ENCODE peak calls at places on chromosomes 7 and 10, in ten cellular contexts. A, Z, S, R, L, X, O, U, Y and D are unnamed samples.
A peak's percentile ranks its signal among the peaks of the same experiment; 100 is the strongest.

GRCh38 chr7:116455009-116455408 is 44.5 kb upstream of the CAV2 start:
- DNase-seq in A (no peak), Z (no peak), S (no peak), R (no peak), L (no peak), X (no peak), O (no peak), U (peak; percentile 84), Y (no peak), D (no peak)

GRCh38 chr7:129739427-129739826 is 127.9 kb downstream of the NRF1 start:
- DNase-seq in A (peak; percentile 35), Z (no peak), S (no peak), R (no peak), L (no peak), X (no peak), O (peak; percentile 27), U (peak; percentile 84), Y (no peak), D (no peak)

GRCh38 chr10:82277591-82277990 is 402.6 kb downstream of the NRG3 start:
- DNase-seq in A (no peak), Z (no peak), S (no peak), R (no peak), L (no peak), X (no peak), O (no peak), U (no peak), Y (no peak), D (no peak)

GRCh38 chr10:101569838-101570763 is 18.0 kb downstream of the POLL start:
- DNase-seq in A (peak; percentile 88), Z (peak; percentile 81), S (peak; percentile 89), R (peak; percentile 91), L (peak; percentile 81), X (peak; percentile 57), O (peak; percentile 73), U (peak; percentile 59), Y (peak; percentile 83), D (peak; percentile 87)

GRCh38 chr7:29336851-29337627 is 142.5 kb downstream of the CHN2 start:
- DNase-seq in A (peak; percentile 63), Z (no peak), S (no peak), R (no peak), L (no peak), X (no peak), O (no peak), U (no peak), Y (no peak), D (no peak)

GRCh38 chr10:3874988-3875841 is 90.2 kb upstream of the KLF6 start:
- DNase-seq in A (no peak), Z (no peak), S (no peak), R (no peak), L (no peak), X (peak; percentile 17), O (no peak), U (no peak), Y (peak; percentile 71), D (no peak)

GRCh38 chr10:6164271-6165095 is 38.2 kb upstream of the PFKFB3 start:
- DNase-seq in A (no peak), Z (no peak), S (no peak), R (no peak), L (no peak), X (no peak), O (no peak), U (no peak), Y (no peak), D (no peak)

GRCh38 chr10:132452651-132453469 is 55.9 kb downstream of the PWWP2B start:
- DNase-seq in A (peak; percentile 97), Z (peak; percentile 83), S (peak; percentile 86), R (peak; percentile 98), L (peak; percentile 85), X (peak; percentile 65), O (peak; percentile 82), U (peak; percentile 81), Y (peak; percentile 88), D (peak; percentile 95)

GRCh38 chr10:27285093-27285492 is 44.5 kb upstream of the ACBD5 start:
- DNase-seq in A (peak; percentile 19), Z (no peak), S (peak; percentile 43), R (no peak), L (no peak), X (no peak), O (no peak), U (peak; percentile 45), Y (peak; percentile 40), D (no peak)

GRCh38 chr10:69088801-69089501 is 1.0 kb downstream of the SRGN start:
- DNase-seq in A (no peak), Z (no peak), S (no peak), R (no peak), L (no peak), X (no peak), O (no peak), U (peak; percentile 98), Y (peak; percentile 89), D (no peak)

GRCh38 chr10:15084502-15084922 is 4.1 kb downstream of the ACBD7 start:
- DNase-seq in A (peak; percentile 61), Z (peak; percentile 26), S (peak; percentile 82), R (no peak), L (no peak), X (peak; percentile 63), O (peak; percentile 68), U (peak; percentile 90), Y (peak; percentile 58), D (peak; percentile 49)

GRCh38 chr7:73831656-73832579 is 1.1 kb downstream of the CLDN4 start:
- DNase-seq in A (peak; percentile 98), Z (no peak), S (peak; percentile 37), R (peak; percentile 95), L (no peak), X (peak; percentile 91), O (no peak), U (peak; percentile 87), Y (no peak), D (peak; percentile 90)

GRCh38 chr10:48215148-48215982 is 59.1 kb downstream of the FRMPD2 start:
- DNase-seq in A (peak; percentile 73), Z (no peak), S (peak; percentile 72), R (no peak), L (no peak), X (no peak), O (no peak), U (peak; percentile 72), Y (peak; percentile 57), D (no peak)

GRCh38 chr10:3898821-3899220 is 113.8 kb upstream of the KLF6 start:
- DNase-seq in A (peak; percentile 65), Z (no peak), S (no peak), R (no peak), L (no peak), X (peak; percentile 80), O (no peak), U (peak; percentile 82), Y (no peak), D (peak; percentile 58)

GRCh38 chr7:107867858-107868466 is 23.0 kb upstream of the DLD start:
- DNase-seq in A (no peak), Z (no peak), S (no peak), R (no peak), L (no peak), X (no peak), O (no peak), U (no peak), Y (no peak), D (no peak)

GRCh38 chr7:515628-516027 is 4.0 kb downstream of the PDGFA start:
- DNase-seq in A (no peak), Z (no peak), S (peak; percentile 54), R (peak; percentile 23), L (no peak), X (no peak), O (no peak), U (no peak), Y (no peak), D (no peak)

GRCh38 chr7:29565982-29566746 is 2.5 kb downstream of the PRR15 start:
- DNase-seq in A (peak; percentile 9), Z (peak; percentile 21), S (no peak), R (peak; percentile 55), L (no peak), X (no peak), O (peak; percentile 53), U (no peak), Y (no peak), D (no peak)

GRCh38 chr10:78292987-78293865 is 259.6 kb downstream of the RPS24 start:
- DNase-seq in A (peak; percentile 19), Z (no peak), S (peak; percentile 93), R (no peak), L (no peak), X (no peak), O (no peak), U (no peak), Y (no peak), D (no peak)

GRCh38 chr10:95480901-95481491 is 80.2 kb downstream of the SORBS1 start:
- DNase-seq in A (no peak), Z (peak; percentile 13), S (no peak), R (no peak), L (no peak), X (no peak), O (no peak), U (no peak), Y (no peak), D (no peak)
- H3K4me1 ChIP-seq in A (peaks cover 31% of the 10 kb centered on the region), Z (peaks cover 27% of the 10 kb centered on the region), S (peaks cover 19% of the 10 kb centered on the region), R (peaks cover 20% of the 10 kb centered on the region), L (peaks cover 90% of the 10 kb centered on the region), X (peaks cover 8% of the 10 kb centered on the region), O (no peaks in the 10 kb centered on the region), U (no peaks in the 10 kb centered on the region), Y (no peaks in the 10 kb centered on the region), D (peaks cover 23% of the 10 kb centered on the region)

DNA sequence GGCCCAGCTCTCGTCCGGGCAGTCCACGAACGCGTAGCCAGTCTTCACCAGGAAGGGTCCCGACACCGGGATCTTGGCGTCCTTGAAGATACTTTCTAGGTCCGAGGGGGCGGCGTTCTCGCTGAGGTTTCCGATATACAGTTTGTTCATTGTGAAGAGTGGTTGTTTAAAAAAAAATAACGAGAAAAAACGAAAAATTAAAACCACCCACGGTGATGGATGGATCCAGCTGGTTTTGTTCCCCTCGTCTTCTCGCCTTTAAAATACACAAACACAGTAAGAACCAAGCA is 385 bp downstream of the IGF2BP3 start:
- DNase-seq in A (no peak), Z (no peak), S (peak; percentile 52), R (peak; percentile 61), L (no peak), X (no peak), O (no peak), U (no peak), Y (no peak), D (no peak)
- H3K27ac ChIP-seq in A (no peak overlapping the region), Z (no peak overlapping the region), S (peak overlapping the region; percentile 97), R (no peak overlapping the region), L (no peak overlapping the region), X (no peak overlapping the region), O (no peak overlapping the region), U (peak overlapping the region; percentile 79), Y (no peak overlapping the region), D (no peak overlapping the region)

GRCh38 chr7:36278767-36279171 is 110.9 kb upstream of the ANLN start:
- DNase-seq in A (no peak), Z (no peak), S (no peak), R (no peak), L (no peak), X (no peak), O (peak; percentile 38), U (peak; percentile 68), Y (no peak), D (no peak)
- H3K4me1 ChIP-seq in A (peaks cover 66% of the 10 kb centered on the region), Z (peaks cover 8% of the 10 kb centered on the region), S (peaks cover 50% of the 10 kb centered on the region), R (peaks cover 18% of the 10 kb centered on the region), L (peaks cover 87% of the 10 kb centered on the region), X (peaks cover 5% of the 10 kb centered on the region), O (peaks cover 31% of the 10 kb centered on the region), U (peaks cover 57% of the 10 kb centered on the region), Y (peaks cover 8% of the 10 kb centered on the region), D (peaks cover 20% of the 10 kb centered on the region)

DNA sequence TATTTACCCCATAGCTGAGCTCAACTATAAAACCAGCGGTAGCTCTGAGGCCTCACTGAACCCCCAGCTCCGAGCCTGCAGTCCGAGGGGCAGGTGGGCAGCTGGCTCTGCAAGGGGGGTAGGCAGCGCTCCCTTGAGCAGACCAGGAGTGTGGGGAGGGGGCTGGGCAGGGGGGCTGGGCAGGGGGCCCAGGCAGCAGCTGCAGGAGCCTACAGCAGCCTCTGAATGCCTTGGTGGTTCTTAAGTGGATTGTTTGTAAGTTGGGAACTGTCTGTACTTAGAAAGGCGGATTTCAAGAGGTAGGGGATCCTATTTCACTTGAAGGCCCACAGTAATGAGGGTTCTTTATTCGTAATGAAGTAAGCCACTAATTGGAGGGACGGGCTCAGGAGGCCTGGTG is 72.4 kb downstream of the ICA1 start:
- DNase-seq in A (no peak), Z (no peak), S (peak; percentile 88), R (no peak), L (no peak), X (no peak), O (no peak), U (no peak), Y (no peak), D (peak; percentile 33)
- H3K27ac ChIP-seq in A (no peak overlapping the region), Z (no peak overlapping the region), S (peak overlapping the region; percentile 96), R (no peak overlapping the region), L (no peak overlapping the region), X (no peak overlapping the region), O (no peak overlapping the region), U (no peak overlapping the region), Y (no peak overlapping the region), D (no peak overlapping the region)